ENCODE peak calls at places on chromosomes 5 and 9, in six cellular contexts. L is PC-9, S is neural progenitor cell, M is fibroblast of lung, W is MM.1S, K is trophoblast cell. G is an unnamed sample.

GRCh38 chr9:81596671-81597426 is 92.5 kb downstream of the TLE1 start:
- DNase-seq in L (no peak), S (no peak), M (no peak), W (no peak), K (peak; percentile 59), G (no peak)

GRCh38 chr9:29422445-29422844 is 1849.2 kb upstream of the C9orf72 start:
- DNase-seq in L (no peak), S (no peak), M (no peak), W (peak; percentile 37), K (no peak), G (no peak)

GRCh38 chr5:151745071-151745705 is 13.2 kb downstream of the ATOX1 start:
- DNase-seq in L (peak; percentile 87), S (no peak), M (peak; percentile 90), W (no peak), K (peak; percentile 36), G (peak; percentile 100)

GRCh38 chr5:174425964-174426290 is 298.5 kb upstream of the MSX2 start:
- DNase-seq in L (no peak), S (no peak), M (no peak), W (no peak), K (no peak), G (no peak)

GRCh38 chr5:130222638-130223037 is 318.4 kb downstream of the CHSY3 start:
- DNase-seq in L (no peak), S (no peak), M (peak; percentile 78), W (no peak), K (no peak), G (peak; percentile 15)

GRCh38 chr5:103224118-103224893 is 34.3 kb upstream of the MACIR start:
- DNase-seq in L (peak; percentile 54), S (peak; percentile 75), M (peak; percentile 69), W (peak; percentile 81), K (peak; percentile 78), G (peak; percentile 55)

GRCh38 chr5:74206571-74207550 is 433.7 kb downstream of the ENC1 start:
- DNase-seq in L (no peak), S (peak; percentile 29), M (peak; percentile 89), W (no peak), K (no peak), G (peak; percentile 83)

GRCh38 chr5:133691448-133691847 is 79.1 kb upstream of the FSTL4 start:
- DNase-seq in L (no peak), S (no peak), M (peak; percentile 76), W (no peak), K (no peak), G (no peak)

GRCh38 chr5:151637676-151638075 is 46.5 kb upstream of the FAT2 start:
- DNase-seq in L (no peak), S (no peak), M (no peak), W (no peak), K (no peak), G (peak; percentile 94)

GRCh38 chr5:535781-536698 is 11.8 kb upstream of the SLC9A3 start:
- DNase-seq in L (no peak), S (peak; percentile 48), M (no peak), W (no peak), K (no peak), G (no peak)

GRCh38 chr5:80072103-80073073 is 37.2 kb downstream of the THBS4 start:
- DNase-seq in L (no peak), S (no peak), M (peak; percentile 21), W (no peak), K (peak; percentile 11), G (no peak)

GRCh38 chr9:105191508-105192118 is 52.8 kb upstream of the SLC44A1 start:
- DNase-seq in L (peak; percentile 97), S (no peak), M (peak; percentile 75), W (peak; percentile 83), K (peak; percentile 32), G (no peak)

GRCh38 chr9:129109504-129109903 is 1.1 kb downstream of the CRAT start:
- DNase-seq in L (no peak), S (peak; percentile 34), M (no peak), W (peak; percentile 16), K (peak; percentile 92), G (no peak)

GRCh38 chr9:134736791-134737489 is 95.3 kb downstream of the COL5A1 start:
- DNase-seq in L (no peak), S (no peak), M (no peak), W (no peak), K (no peak), G (no peak)

GRCh38 chr5:179180061-179180460 is 119.9 kb downstream of the ZNF354C start:
- DNase-seq in L (no peak), S (no peak), M (no peak), W (no peak), K (no peak), G (no peak)

GRCh38 chr5:179180921-179181645 is 120.9 kb downstream of the ZNF354C start:
- DNase-seq in L (no peak), S (no peak), M (no peak), W (no peak), K (no peak), G (no peak)

GRCh38 chr5:179176166-179176565 is 116.0 kb downstream of the ZNF354C start:
- DNase-seq in L (no peak), S (no peak), M (no peak), W (no peak), K (no peak), G (no peak)

GRCh38 chr5:179176571-179177230 is 116.5 kb downstream of the ZNF354C start:
- DNase-seq in L (no peak), S (no peak), M (peak; percentile 12), W (no peak), K (no peak), G (no peak)

GRCh38 chr5:179178016-179178575 is 117.9 kb downstream of the ZNF354C start:
- DNase-seq in L (no peak), S (no peak), M (no peak), W (no peak), K (no peak), G (no peak)
- H3K36me3 ChIP-seq in L (no peaks in the 10 kb centered on the region), S (no peaks in the 10 kb centered on the region), M (peaks cover 4% of the 10 kb centered on the region), W (no peaks in the 10 kb centered on the region), K (peaks cover 7% of the 10 kb centered on the region), G (no peaks in the 10 kb centered on the region)

DNA sequence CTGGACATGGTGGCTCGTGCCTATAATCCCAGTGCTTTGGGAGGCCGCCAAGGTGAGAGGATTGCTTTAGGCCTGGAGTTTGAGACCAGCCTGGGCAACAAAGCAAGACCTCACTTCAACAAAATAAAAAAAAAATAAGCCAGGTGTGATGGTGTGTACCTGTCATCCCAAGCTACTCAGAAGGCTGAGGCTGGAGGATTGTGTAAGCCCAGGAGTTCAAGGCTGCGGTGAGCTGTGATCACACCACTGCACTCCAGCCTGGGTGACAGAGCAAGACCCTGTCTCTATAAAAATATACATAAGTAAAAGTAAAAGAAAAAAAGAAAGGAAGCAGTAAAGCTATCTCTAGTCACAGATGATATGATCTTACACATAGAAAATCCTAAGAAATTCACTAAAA is 59.5 kb upstream of the SYNPO start:
- DNase-seq in L (no peak), S (no peak), M (no peak), W (no peak), K (no peak), G (no peak)
- H3K4me1 ChIP-seq in L (no peaks in the 10 kb centered on the region), S (peaks cover 12% of the 10 kb centered on the region), M (peaks cover 6% of the 10 kb centered on the region), W (no peaks in the 10 kb centered on the region), K (peaks cover 4% of the 10 kb centered on the region), G (no peaks in the 10 kb centered on the region)

GRCh38 chr5:88888799-88889164 is 5.8 kb upstream of the MEF2C start:
- DNase-seq in L (no peak), S (no peak), M (no peak), W (no peak), K (no peak), G (no peak)
- H3K79me2 ChIP-seq in L (no peaks in the 10 kb centered on the region), S (no peaks in the 10 kb centered on the region), M (no peaks in the 10 kb centered on the region), W (peaks cover 97% of the 10 kb centered on the region), K (no peaks in the 10 kb centered on the region), G (no peaks in the 10 kb centered on the region)

GRCh38 chr5:180008433-180008832 is 63.1 kb downstream of the RNF130 start:
- DNase-seq in L (no peak), S (no peak), M (no peak), W (no peak), K (no peak), G (no peak)
- H3K36me3 ChIP-seq in L (no peaks in the 10 kb centered on the region), S (peaks cover 18% of the 10 kb centered on the region), M (no peaks in the 10 kb centered on the region), W (no peaks in the 10 kb centered on the region), K (peaks cover 3% of the 10 kb centered on the region), G (no peaks in the 10 kb centered on the region)

DNA sequence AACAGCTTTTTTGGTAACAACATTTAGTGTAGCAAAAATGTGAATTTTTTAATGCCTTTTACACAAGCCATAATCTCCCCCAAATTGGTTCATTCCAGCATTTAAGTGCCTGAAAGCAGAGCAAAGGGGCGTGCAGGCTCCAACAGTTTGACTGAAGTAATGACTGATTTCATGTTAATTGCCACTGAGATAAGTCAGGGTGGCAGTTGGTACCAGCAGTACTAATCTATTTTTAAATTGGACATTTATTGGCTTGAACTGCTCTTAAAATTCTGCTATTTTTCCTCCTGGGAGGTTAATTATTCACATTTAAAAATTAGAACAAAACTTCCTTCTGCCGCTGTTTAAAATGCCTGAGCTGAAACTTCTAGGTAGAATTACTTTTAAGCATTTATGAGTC is 12.4 kb downstream of the TMEM171 start:
- DNase-seq in L (no peak), S (no peak), M (no peak), W (no peak), K (no peak), G (no peak)
- H3K4me1 ChIP-seq in L (no peaks in the 10 kb centered on the region), S (no peaks in the 10 kb centered on the region), M (peaks cover 4% of the 10 kb centered on the region), W (no peaks in the 10 kb centered on the region), K (peaks cover 16% of the 10 kb centered on the region), G (peaks cover 7% of the 10 kb centered on the region)

GRCh38 chr5:53560506-53561191 is at the start of gene NDUFS4:
- DNase-seq in L (peak; percentile 73), S (peak; percentile 87), M (peak; percentile 92), W (peak; percentile 84), K (peak; percentile 90), G (peak; percentile 83)
- H3K79me2 ChIP-seq in L (peaks cover 45% of the 10 kb centered on the region), S (peaks cover 52% of the 10 kb centered on the region), M (peaks cover 50% of the 10 kb centered on the region), W (peaks cover 51% of the 10 kb centered on the region), K (peaks cover 2% of the 10 kb centered on the region), G (peaks cover 51% of the 10 kb centered on the region)

GRCh38 chr9:33310748-33311147 is 20.4 kb downstream of the NFX1 start:
- DNase-seq in L (no peak), S (no peak), M (no peak), W (no peak), K (no peak), G (no peak)
- H3K36me3 ChIP-seq in L (peaks cover 4% of the 10 kb centered on the region), S (peaks cover 10% of the 10 kb centered on the region), M (peaks cover 15% of the 10 kb centered on the region), W (peaks cover 9% of the 10 kb centered on the region), K (peaks cover 47% of the 10 kb centered on the region), G (peaks cover 32% of the 10 kb centered on the region)

GRCh38 chr5:172144291-172144815 is 43.7 kb downstream of the STK10 start:
- DNase-seq in L (no peak), S (no peak), M (peak; percentile 51), W (no peak), K (peak; percentile 88), G (peak; percentile 74)

GRCh38 chr5:172142709-172143215 is 45.3 kb downstream of the STK10 start:
- DNase-seq in L (no peak), S (no peak), M (peak; percentile 59), W (no peak), K (peak; percentile 94), G (no peak)

GRCh38 chr5:172141949-172142319 is 46.1 kb downstream of the STK10 start:
- DNase-seq in L (no peak), S (no peak), M (no peak), W (no peak), K (peak; percentile 70), G (no peak)

GRCh38 chr5:172144931-172145869 is 42.8 kb downstream of the STK10 start:
- DNase-seq in L (no peak), S (no peak), M (no peak), W (no peak), K (peak; percentile 67), G (no peak)

GRCh38 chr5:172143875-172144274 is 44.1 kb downstream of the STK10 start:
- DNase-seq in L (no peak), S (no peak), M (no peak), W (no peak), K (peak; percentile 39), G (no peak)
- H3K4me1 ChIP-seq in L (no peaks in the 10 kb centered on the region), S (peaks cover 7% of the 10 kb centered on the region), M (no peaks in the 10 kb centered on the region), W (no peaks in the 10 kb centered on the region), K (peaks cover 42% of the 10 kb centered on the region), G (peaks cover 20% of the 10 kb centered on the region)

G was measured in mammary epithelial cell.